ENCODE peak calls at places on chromosomes 6 and 20, in eight cellular contexts. L, B, O, V, N, I, G and Y are unnamed samples.

GRCh38 chr20:46743088-46743487 is 33.6 kb downstream of the SLC2A10 start:
- DNase-seq in G (no peak), B (no peak), L (no peak), I (no peak), O (no peak), N (no peak), V (no peak), Y (no peak)

GRCh38 chr6:87078983-87079616 is 15.8 kb downstream of the CGA start:
- DNase-seq in B (peak), O (peak), L (peak), N (peak), G (peak), I (peak), V (no peak), Y (peak)

GRCh38 chr6:7725849-7726415 is at the start of gene BMP6:
- DNase-seq in G (peak), N (peak), I (peak), B (peak), O (peak), L (peak), V (peak), Y (no peak)

GRCh38 chr6:163790296-163790840 is 375.9 kb downstream of the QKI start:
- DNase-seq in L (no peak), N (no peak), G (no peak), V (no peak), I (no peak), B (no peak), O (no peak), Y (no peak)

GRCh38 chr6:35318200-35318844 is 20.7 kb downstream of the DEF6 start:
- DNase-seq in B (peak), I (no peak), L (no peak), N (peak), G (no peak), O (peak), V (no peak), Y (no peak)

GRCh38 chr20:55054443-55054842 is 579.0 kb downstream of the DOK5 start:
- DNase-seq in O (no peak), B (no peak), L (no peak), V (no peak), I (no peak), G (no peak), N (no peak), Y (no peak)

GRCh38 chr20:62358728-62359490 is 8.2 kb downstream of the LAMA5 start:
- DNase-seq in V (no peak), O (no peak), B (no peak), G (no peak), L (no peak), I (no peak), N (no peak), Y (no peak)

GRCh38 chr6:167979436-167980090 is 17.9 kb upstream of the KIF25 start:
- DNase-seq in L (no peak), V (no peak), O (no peak), I (no peak), B (no peak), N (no peak), G (no peak), Y (no peak)

GRCh38 chr6:36755435-36756348 is 58.1 kb downstream of the RAB44 start:
- DNase-seq in V (no peak), I (peak), N (peak), G (peak), L (no peak), O (no peak), B (no peak), Y (peak)

GRCh38 chr6:106165885-106166485 is 79.8 kb downstream of the PRDM1 start:
- DNase-seq in V (no peak), O (no peak), I (no peak), N (no peak), B (no peak), G (no peak), L (no peak), Y (no peak)

GRCh38 chr20:40134176-40134575 is 554.9 kb downstream of the MAFB start:
- DNase-seq in L (no peak), N (no peak), G (no peak), O (no peak), B (no peak), I (no peak), V (no peak), Y (no peak)

GRCh38 chr6:32692019-32692418 is 25.6 kb upstream of the HLA-DQB1 start:
- DNase-seq in O (peak), L (peak), G (peak), B (no peak), N (peak), I (peak), V (no peak), Y (peak)

GRCh38 chr6:145569140-145569539 is 166.2 kb downstream of the EPM2A start:
- DNase-seq in V (no peak), G (no peak), B (no peak), N (no peak), O (no peak), L (no peak), I (no peak), Y (no peak)

GRCh38 chr6:45666844-45667243 is 289.1 kb upstream of the SUPT3H start:
- DNase-seq in B (no peak), N (no peak), L (no peak), G (no peak), O (no peak), V (no peak), I (no peak), Y (no peak)

GRCh38 chr6:90483956-90484355 is 102.9 kb downstream of the MAP3K7 start:
- DNase-seq in B (no peak), G (no peak), O (no peak), N (no peak), V (no peak), L (no peak), I (no peak), Y (no peak)

GRCh38 chr20:33570743-33571142 is 80.8 kb downstream of the CBFA2T2 start:
- DNase-seq in V (no peak), G (peak), I (no peak), O (no peak), L (no peak), N (no peak), B (no peak), Y (no peak)